ENCODE peak calls at places on chromosome 6, in five cellular contexts. E is suprapubic skin, Y is BE2C, U is AG10803, V is right atrium auricular region. Q is an unnamed sample.

GRCh38 chr6:138724015-138724414 is 49.6 kb upstream of the CCDC28A start:
- DNase-seq in Y (no peak), U (peak), V (no peak), E (no peak), Q (no peak)

GRCh38 chr6:136750821-136751220 is 41.5 kb downstream of the MAP3K5 start:
- DNase-seq in Y (no peak), U (no peak), E (no peak), V (no peak), Q (no peak)

GRCh38 chr6:35613762-35614161 is 75.0 kb downstream of the FKBP5 start:
- DNase-seq in U (no peak), V (no peak), E (no peak), Y (no peak), Q (no peak)

GRCh38 chr6:49986551-49986950 is 17.1 kb upstream of the DEFB113 start:
- DNase-seq in E (no peak), U (no peak), Y (no peak), V (no peak), Q (no peak)

GRCh38 chr6:84362180-84362821 is 134.9 kb upstream of the CEP162 start:
- DNase-seq in Y (no peak), V (no peak), E (no peak), U (no peak), Q (no peak)

GRCh38 chr6:104995989-104996617 is 39.2 kb downstream of the LIN28B start:
- DNase-seq in V (no peak), Y (no peak), E (no peak), U (peak), Q (no peak)

GRCh38 chr6:40720375-40720748 is 133.2 kb upstream of the LRFN2 start:
- DNase-seq in V (no peak), Y (peak), E (no peak), U (no peak), Q (no peak)

GRCh38 chr6:89257346-89257745 is 40.2 kb upstream of the GABRR1 start:
- DNase-seq in E (no peak), U (no peak), Y (no peak), V (no peak), Q (no peak)

GRCh38 chr6:85460951-85461805 is 11.3 kb downstream of the NT5E start:
- DNase-seq in V (no peak), Y (no peak), U (peak), E (no peak), Q (no peak)

GRCh38 chr6:116127771-116128493 is 2.0 kb upstream of the COL10A1 start:
- DNase-seq in E (no peak), Y (no peak), V (no peak), U (peak), Q (no peak)

GRCh38 chr6:168746643-168747042 is 305.7 kb downstream of the SMOC2 start:
- DNase-seq in V (no peak), E (no peak), U (no peak), Y (no peak), Q (no peak)

GRCh38 chr6:53241936-53242335 is 93.3 kb upstream of the GCM1 start:
- DNase-seq in V (no peak), U (no peak), E (no peak), Y (no peak), Q (no peak)

GRCh38 chr6:49490633-49491032 is 9.1 kb upstream of the GLYATL3 start:
- DNase-seq in E (no peak), V (no peak), U (no peak), Y (no peak), Q (no peak)

GRCh38 chr6:159728552-159728951 is 1.2 kb downstream of the WTAP start:
- DNase-seq in V (no peak), U (no peak), Y (no peak), E (no peak), Q (no peak)

GRCh38 chr6:81774542-81774941 is 22.1 kb upstream of the TENT5A start:
- DNase-seq in E (no peak), V (no peak), U (no peak), Y (no peak), Q (no peak)

GRCh38 chr6:71489736-71490135 is 201.1 kb downstream of the OGFRL1 start:
- DNase-seq in E (no peak), Y (no peak), U (peak), V (no peak), Q (no peak)

GRCh38 chr6:14559754-14560527 is 442.4 kb downstream of the CD83 start:
- DNase-seq in U (peak), V (no peak), E (no peak), Y (no peak), Q (no peak)

GRCh38 chr6:18260448-18261106 is 3.8 kb downstream of the DEK start:
- DNase-seq in U (peak), E (no peak), Y (no peak), V (no peak), Q (peak)

GRCh38 chr6:137389150-137389664 is 105.0 kb downstream of the OLIG3 start:
- DNase-seq in V (no peak), E (no peak), Y (no peak), U (no peak), Q (no peak)

GRCh38 chr6:165484178-165484889 is 174.9 kb upstream of the C6orf118 start:
- DNase-seq in Y (no peak), U (no peak), V (no peak), E (no peak), Q (peak)

GRCh38 chr6:75550544-75551167 is 51.0 kb upstream of the SENP6 start:
- DNase-seq in V (no peak), E (no peak), Y (no peak), U (no peak), Q (no peak)

GRCh38 chr6:110699780-110700179 is 115.5 kb downstream of the CDK19 start:
- DNase-seq in Y (no peak), U (no peak), E (no peak), V (no peak), Q (no peak)

GRCh38 chr6:129491436-129491835 is 218.5 kb downstream of the ARHGAP18 start:
- DNase-seq in Y (no peak), V (no peak), E (no peak), U (no peak), Q (no peak)

GRCh38 chr6:105346052-105346451 is 56.8 kb downstream of the PREP start:
- DNase-seq in Y (no peak), V (no peak), U (peak), E (no peak), Q (no peak)

GRCh38 chr6:134636221-134636830 is 313.6 kb downstream of the ALDH8A1 start:
- DNase-seq in E (no peak), V (no peak), Y (no peak), U (no peak), Q (no peak)

GRCh38 chr6:8219352-8219943 is 117.1 kb upstream of the EEF1E1 start:
- DNase-seq in U (peak), Y (peak), E (no peak), V (no peak), Q (no peak)

GRCh38 chr6:39209360-39209811 is 19.9 kb downstream of the KCNK5 start:
- DNase-seq in U (no peak), V (no peak), E (no peak), Y (no peak), Q (no peak)

GRCh38 chr6:107657755-107658461 is 166.2 kb downstream of the SCML4 start:
- DNase-seq in U (no peak), E (no peak), Y (peak), V (peak), Q (no peak)

GRCh38 chr6:53411451-53411850 is 62.7 kb upstream of the ELOVL5 start:
- DNase-seq in U (peak), Y (no peak), V (no peak), E (no peak), Q (no peak)

GRCh38 chr6:34148864-34149810 is 3.2 kb upstream of the GRM4 start:
- DNase-seq in U (no peak), Y (no peak), E (no peak), V (no peak), Q (no peak)

GRCh38 chr6:20833881-20834515 is 299.7 kb downstream of the CDKAL1 start:
- DNase-seq in V (no peak), Y (no peak), E (no peak), U (no peak), Q (no peak)

GRCh38 chr6:127641905-127642304 is 64.9 kb downstream of the C6orf58 start:
- DNase-seq in E (no peak), Y (peak), V (no peak), U (peak), Q (peak)

GRCh38 chr6:617485-618100 is 39.3 kb downstream of the HUS1B start:
- DNase-seq in E (no peak), U (no peak), V (no peak), Y (no peak), Q (no peak)

GRCh38 chr6:23647045-23647444 is 479.0 kb upstream of the NRSN1 start:
- DNase-seq in U (no peak), E (no peak), V (no peak), Y (no peak), Q (no peak)

GRCh38 chr6:158376650-158377081 is 64.4 kb downstream of the TULP4 start:
- DNase-seq in V (no peak), E (no peak), Y (no peak), U (peak), Q (peak)

GRCh38 chr6:33190504-33191107 is 1.7 kb downstream of the COL11A2 start:
- DNase-seq in Y (no peak), E (no peak), V (no peak), U (no peak), Q (no peak)

GRCh38 chr6:169409742-169410312 is 156.2 kb upstream of the THBS2 start:
- DNase-seq in E (no peak), V (no peak), U (peak), Y (no peak), Q (no peak)

GRCh38 chr6:106134906-106135634 is 48.9 kb downstream of the PRDM1 start:
- DNase-seq in Y (no peak), V (no peak), E (no peak), U (peak), Q (no peak)

GRCh38 chr6:34514593-34515472 is 41.3 kb downstream of the SPDEF start:
- DNase-seq in V (no peak), Y (peak), E (peak), U (peak), Q (peak)

GRCh38 chr6:163600331-163600730 is 185.8 kb downstream of the QKI start:
- DNase-seq in V (no peak), Y (no peak), U (no peak), E (no peak), Q (no peak)

GRCh38 chr6:163602851-163603250 is 188.3 kb downstream of the QKI start:
- DNase-seq in E (no peak), V (no peak), U (no peak), Y (no peak), Q (no peak)

GRCh38 chr6:163599136-163599535 is 184.6 kb downstream of the QKI start:
- DNase-seq in Y (no peak), E (no peak), V (no peak), U (no peak), Q (no peak)

GRCh38 chr6:163600781-163601180 is 186.3 kb downstream of the QKI start:
- DNase-seq in U (no peak), V (no peak), E (no peak), Y (no peak), Q (no peak)

DNA sequence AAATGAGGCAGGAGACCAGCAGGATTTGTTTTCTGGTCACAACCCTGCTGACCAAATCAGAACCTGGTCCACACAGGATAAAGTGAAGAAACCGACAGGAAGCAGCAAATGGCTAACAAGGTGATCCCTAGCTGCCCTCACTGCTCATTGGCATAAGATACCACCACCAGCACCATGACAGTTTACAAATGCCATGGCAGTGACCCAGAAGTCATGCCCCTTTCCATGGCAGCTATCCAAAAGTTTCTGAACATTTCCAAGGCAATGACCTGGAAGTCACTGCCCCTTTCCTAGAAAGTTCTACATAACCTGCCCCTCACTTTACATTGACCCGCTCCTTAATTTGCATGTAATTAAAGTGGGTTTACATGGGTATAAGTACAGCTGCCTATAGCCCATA is 185.2 kb downstream of the QKI start:
- DNase-seq in Y (no peak), U (no peak), V (no peak), E (no peak), Q (no peak)
- TF ChIP-seq CTCF in Y (no peak), U (no peak), V (no peak), E (no peak), Q (no peak)

DNA sequence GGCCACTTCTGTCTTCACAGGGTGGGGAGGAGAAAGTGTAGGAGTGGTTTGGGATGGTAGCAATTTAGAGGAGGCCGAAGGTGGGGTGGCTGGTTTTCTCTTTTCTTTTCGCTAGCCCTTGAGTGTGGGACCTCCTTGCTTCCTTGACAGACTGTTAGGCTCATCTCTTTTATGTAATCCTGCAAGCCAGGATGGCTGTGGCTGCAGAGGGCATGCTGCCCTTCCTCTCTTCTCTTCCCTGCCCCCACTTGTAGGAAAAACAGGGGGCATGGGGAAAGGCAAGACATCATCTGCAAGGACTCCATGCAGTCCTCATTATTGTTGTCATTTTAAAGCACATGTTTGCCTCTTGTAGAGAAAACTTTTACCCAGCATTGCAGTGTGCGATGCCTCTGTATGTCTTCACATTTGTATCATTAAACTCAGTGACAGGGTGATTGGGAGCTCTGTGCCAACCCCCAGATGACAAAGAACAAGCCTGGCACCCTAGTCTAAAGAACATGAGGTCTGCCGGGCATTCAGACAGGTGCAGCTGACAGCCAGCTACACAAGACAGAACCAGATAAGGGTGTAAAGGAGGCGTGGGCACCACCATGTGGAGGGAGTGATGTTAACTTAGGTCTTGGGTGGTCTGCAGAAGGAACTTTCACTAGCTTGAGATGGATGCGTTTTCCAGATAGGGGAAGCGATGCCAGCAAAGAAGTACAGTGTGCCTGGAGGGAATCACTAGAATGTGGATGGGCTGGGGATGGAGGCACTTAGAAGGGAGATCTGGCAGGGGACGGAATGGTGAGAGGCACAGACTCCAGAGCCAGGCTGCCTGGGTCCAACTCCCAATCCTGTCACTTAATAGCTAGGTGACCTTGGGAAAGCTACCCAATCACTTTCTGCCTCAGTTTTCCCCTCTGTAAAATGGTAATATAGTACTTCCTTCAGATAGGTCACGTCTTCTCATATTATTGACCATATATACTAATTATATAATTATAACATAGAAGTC is 207.6 kb downstream of the TBC1D7 start:
- DNase-seq in Y (no peak), U (no peak), V (no peak), E (no peak), Q (no peak)
- TF ChIP-seq CTCF in Y (no peak), U (peak), V (no peak), E (no peak), Q (no peak)

GRCh38 chr6:57221191-57221935 is 744 bp downstream of the RAB23 start:
- DNase-seq in Y (peak), U (peak), E (peak), V (no peak), Q (peak)
- TF ChIP-seq CTCF in Y (peak), U (peak), E (peak), V (no peak), Q (peak)

DNA sequence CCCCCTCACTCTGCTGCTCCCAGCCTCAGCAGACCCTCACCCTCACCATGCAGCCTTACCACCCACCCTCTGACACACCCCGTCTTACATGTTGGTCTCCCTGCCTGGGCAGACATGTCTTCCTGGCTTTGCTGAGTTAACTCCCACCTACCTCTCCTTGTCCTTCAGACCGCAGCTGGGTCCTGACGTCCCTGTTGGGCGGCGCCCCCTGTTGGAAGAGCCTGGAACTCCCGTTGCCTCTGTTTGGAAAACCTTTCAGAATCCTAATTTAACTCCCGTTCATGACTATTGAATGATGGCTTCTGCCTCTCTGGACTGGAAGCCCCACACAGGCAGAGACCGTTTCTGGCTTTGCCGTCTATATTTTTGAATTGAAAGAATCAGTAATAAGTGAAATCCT is 245.1 kb downstream of the MYLK4 start:
- DNase-seq in V (no peak), Y (peak), E (no peak), U (no peak), Q (peak)
- TF ChIP-seq CTCF in V (no peak), Y (peak), E (no peak), U (no peak), Q (peak)

GRCh38 chr6:167349816-167350215 is 24.9 kb downstream of the TTLL2 start:
- DNase-seq in V (no peak), Y (no peak), U (no peak), E (no peak), Q (no peak)

GRCh38 chr6:167350731-167351655 is 26.1 kb downstream of the TTLL2 start:
- DNase-seq in V (peak), U (peak), E (peak), Y (peak), Q (peak)

GRCh38 chr6:167345960-167346359 is 21.1 kb downstream of the TTLL2 start:
- DNase-seq in Y (no peak), E (no peak), U (no peak), V (no peak), Q (no peak)

GRCh38 chr6:167350322-167350721 is 25.4 kb downstream of the TTLL2 start:
- DNase-seq in V (no peak), Y (no peak), U (no peak), E (no peak), Q (no peak)

DNA sequence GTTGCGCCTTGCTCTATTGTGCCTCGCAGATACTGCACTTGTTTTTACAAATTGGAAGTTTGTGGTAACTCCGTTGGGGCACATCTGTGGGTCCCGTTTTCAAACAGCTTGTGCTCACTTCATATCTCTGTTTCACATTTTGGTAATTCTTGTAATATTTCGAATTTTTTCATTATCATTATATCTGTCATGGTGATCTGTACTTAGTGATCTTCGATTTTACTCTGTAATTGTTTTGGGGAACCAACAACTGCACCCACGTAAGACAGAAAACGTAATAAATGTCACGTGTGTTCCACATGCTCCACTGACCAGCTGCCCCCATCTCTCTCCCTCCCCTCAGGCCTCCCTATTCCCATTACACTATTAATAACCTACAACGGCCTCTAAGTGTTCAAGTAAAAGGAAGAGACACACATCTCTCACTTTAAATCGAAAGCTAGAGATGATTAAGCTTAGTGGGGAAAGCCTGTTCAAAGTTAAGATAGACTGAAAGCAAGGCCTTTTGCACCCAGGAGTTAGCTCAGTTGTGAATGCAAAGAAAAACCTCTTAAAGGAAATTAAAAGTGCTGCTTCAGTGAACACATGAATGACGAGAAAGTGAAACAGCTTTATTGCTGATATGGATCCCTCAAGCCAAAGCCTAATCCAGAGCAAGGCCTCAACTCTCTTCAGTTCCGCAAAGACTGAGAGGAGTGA is 26.9 kb downstream of the TTLL2 start:
- DNase-seq in E (no peak), V (no peak), U (no peak), Y (no peak), Q (no peak)
- TF ChIP-seq CTCF in E (no peak), V (no peak), U (no peak), Y (no peak), Q (no peak)

GRCh38 chr6:6584310-6585002 is 4.1 kb upstream of the LY86 start:
- DNase-seq in E (no peak), U (no peak), Y (no peak), V (no peak), Q (no peak)

GRCh38 chr6:6585003-6585311 is 3.6 kb upstream of the LY86 start:
- DNase-seq in U (no peak), E (no peak), V (no peak), Y (no peak), Q (no peak)

GRCh38 chr6:6582111-6582510 is 6.4 kb upstream of the LY86 start:
- DNase-seq in U (no peak), Y (no peak), E (no peak), V (no peak), Q (no peak)

GRCh38 chr6:6586167-6586566 is 2.4 kb upstream of the LY86 start:
- DNase-seq in Y (no peak), V (no peak), E (no peak), U (no peak), Q (no peak)

GRCh38 chr6:6583836-6584235 is 4.7 kb upstream of the LY86 start:
- DNase-seq in V (no peak), E (no peak), Y (peak), U (no peak), Q (no peak)
- TF ChIP-seq CTCF in V (no peak), E (no peak), Y (no peak), U (no peak), Q (no peak)

DNA sequence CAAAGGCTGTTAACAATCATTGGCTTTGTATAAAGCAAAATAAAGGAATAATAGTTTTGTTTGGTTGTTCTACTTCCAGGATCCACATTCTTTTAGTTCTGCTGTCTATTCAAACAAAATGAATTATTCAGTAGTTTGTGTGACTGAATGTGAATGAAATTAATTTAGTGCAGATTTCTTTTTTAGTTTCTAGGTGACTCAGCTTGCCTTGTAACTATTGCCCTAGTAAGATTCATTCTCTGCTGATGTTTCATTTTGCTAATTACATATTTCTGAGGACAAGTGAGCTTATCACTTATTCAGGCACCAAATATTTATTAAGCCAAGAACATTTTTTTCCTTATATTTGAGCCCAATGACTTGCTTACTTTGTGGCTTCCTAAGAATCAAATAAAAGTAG is 46.5 kb upstream of the RIPOR2 start:
- DNase-seq in V (no peak), U (peak), E (no peak), Y (no peak), Q (no peak)
- TF ChIP-seq CTCF in V (no peak), U (no peak), E (no peak), Y (no peak), Q (no peak)